ENCODE peak calls at places on chromosomes 5 and 9, in eight cellular contexts. One of them, this sample, is unnamed.

GRCh38 chr5:138696501-138696900 is 56.7 kb upstream of the CTNNA1 start:
- DNase-seq in omental fat pad: no peak
- DNase-seq in IMR-90: peak; percentile 94
- DNase-seq in iris pigment epithelial cell: peak; percentile 81
- DNase-seq in NAMALWA: no peak
- DNase-seq in Kasumi-1: no peak
- DNase-seq in Peyer's patch: no peak
- DNase-seq in GM12878: no peak
- DNase-seq in this sample: no peak

GRCh38 chr5:181044093-181044599 is 4.1 kb downstream of the BTNL9 start:
- DNase-seq in omental fat pad: no peak
- DNase-seq in IMR-90: no peak
- DNase-seq in iris pigment epithelial cell: no peak
- DNase-seq in NAMALWA: no peak
- DNase-seq in Kasumi-1: no peak
- DNase-seq in Peyer's patch: no peak
- DNase-seq in GM12878: no peak
- DNase-seq in this sample: no peak

GRCh38 chr9:130924448-130924788 is 14.6 kb downstream of the FIBCD1 start:
- DNase-seq in omental fat pad: no peak
- DNase-seq in IMR-90: no peak
- DNase-seq in iris pigment epithelial cell: no peak
- DNase-seq in NAMALWA: no peak
- DNase-seq in Kasumi-1: no peak
- DNase-seq in Peyer's patch: no peak
- DNase-seq in GM12878: no peak
- DNase-seq in this sample: no peak

GRCh38 chr9:134216961-134217360 is 52.6 kb upstream of the RNU6ATAC start:
- DNase-seq in omental fat pad: no peak
- DNase-seq in IMR-90: no peak
- DNase-seq in iris pigment epithelial cell: no peak
- DNase-seq in NAMALWA: no peak
- DNase-seq in Kasumi-1: no peak
- DNase-seq in Peyer's patch: no peak
- DNase-seq in GM12878: no peak
- DNase-seq in this sample: no peak

GRCh38 chr9:129803679-129804065 is 688 bp downstream of the TOR1B start:
- DNase-seq in omental fat pad: no peak
- DNase-seq in IMR-90: no peak
- DNase-seq in iris pigment epithelial cell: peak; percentile 16
- DNase-seq in NAMALWA: peak; percentile 47
- DNase-seq in Kasumi-1: no peak
- DNase-seq in Peyer's patch: no peak
- DNase-seq in GM12878: no peak
- DNase-seq in this sample: no peak

GRCh38 chr9:114421147-114421546 is 33.4 kb upstream of the AKNA start:
- DNase-seq in omental fat pad: no peak
- DNase-seq in IMR-90: no peak
- DNase-seq in iris pigment epithelial cell: no peak
- DNase-seq in NAMALWA: no peak
- DNase-seq in Kasumi-1: no peak
- DNase-seq in Peyer's patch: no peak
- DNase-seq in GM12878: no peak
- DNase-seq in this sample: no peak

GRCh38 chr5:126363658-126364057 is 59.6 kb upstream of the GRAMD2B start:
- DNase-seq in omental fat pad: no peak
- DNase-seq in IMR-90: no peak
- DNase-seq in iris pigment epithelial cell: peak; percentile 63
- DNase-seq in NAMALWA: no peak
- DNase-seq in Kasumi-1: no peak
- DNase-seq in Peyer's patch: no peak
- DNase-seq in GM12878: no peak
- DNase-seq in this sample: no peak

GRCh38 chr9:25876248-25876647 is 198.0 kb upstream of the TUSC1 start:
- DNase-seq in omental fat pad: no peak
- DNase-seq in IMR-90: no peak
- DNase-seq in iris pigment epithelial cell: no peak
- DNase-seq in NAMALWA: no peak
- DNase-seq in Kasumi-1: no peak
- DNase-seq in Peyer's patch: no peak
- DNase-seq in GM12878: no peak
- DNase-seq in this sample: no peak

GRCh38 chr9:110578896-110579752 is at the start of gene SVEP1:
- DNase-seq in omental fat pad: no peak
- DNase-seq in IMR-90: peak; percentile 77
- DNase-seq in iris pigment epithelial cell: peak; percentile 81
- DNase-seq in NAMALWA: no peak
- DNase-seq in Kasumi-1: no peak
- DNase-seq in Peyer's patch: no peak
- DNase-seq in GM12878: no peak
- DNase-seq in this sample: peak; percentile 78

GRCh38 chr5:137560414-137560813 is 61.3 kb upstream of the SPOCK1 start:
- DNase-seq in omental fat pad: no peak
- DNase-seq in IMR-90: no peak
- DNase-seq in iris pigment epithelial cell: peak; percentile 23
- DNase-seq in NAMALWA: no peak
- DNase-seq in Kasumi-1: no peak
- DNase-seq in Peyer's patch: no peak
- DNase-seq in GM12878: no peak
- DNase-seq in this sample: no peak

GRCh38 chr5:11310158-11310557 is 549.1 kb upstream of the DAP start:
- DNase-seq in omental fat pad: no peak
- DNase-seq in IMR-90: no peak
- DNase-seq in iris pigment epithelial cell: no peak
- DNase-seq in NAMALWA: no peak
- DNase-seq in Kasumi-1: no peak
- DNase-seq in Peyer's patch: no peak
- DNase-seq in GM12878: no peak
- DNase-seq in this sample: no peak

GRCh38 chr9:100379862-100380261 is 27.1 kb upstream of the TEX10 start:
- DNase-seq in omental fat pad: no peak
- DNase-seq in IMR-90: peak; percentile 77
- DNase-seq in iris pigment epithelial cell: peak; percentile 89
- DNase-seq in NAMALWA: no peak
- DNase-seq in Kasumi-1: no peak
- DNase-seq in Peyer's patch: no peak
- DNase-seq in GM12878: no peak
- DNase-seq in this sample: no peak

GRCh38 chr5:74762599-74762998 is 4.3 kb downstream of the GFM2 start:
- DNase-seq in omental fat pad: no peak
- DNase-seq in IMR-90: peak; percentile 83
- DNase-seq in iris pigment epithelial cell: peak; percentile 79
- DNase-seq in NAMALWA: no peak
- DNase-seq in Kasumi-1: no peak
- DNase-seq in Peyer's patch: no peak
- DNase-seq in GM12878: no peak
- DNase-seq in this sample: no peak

GRCh38 chr5:136213919-136214493 is 21.0 kb upstream of the SMIM32 start:
- DNase-seq in omental fat pad: no peak
- DNase-seq in IMR-90: no peak
- DNase-seq in iris pigment epithelial cell: no peak
- DNase-seq in NAMALWA: no peak
- DNase-seq in Kasumi-1: no peak
- DNase-seq in Peyer's patch: no peak
- DNase-seq in GM12878: no peak
- DNase-seq in this sample: no peak

GRCh38 chr5:86917117-86917579 is 299.4 kb downstream of the COX7C start:
- DNase-seq in omental fat pad: no peak
- DNase-seq in IMR-90: peak; percentile 49
- DNase-seq in iris pigment epithelial cell: peak; percentile 30
- DNase-seq in NAMALWA: peak; percentile 4
- DNase-seq in Kasumi-1: peak; percentile 18
- DNase-seq in Peyer's patch: no peak
- DNase-seq in GM12878: no peak
- DNase-seq in this sample: no peak

GRCh38 chr5:32290922-32291321 is 21.8 kb downstream of the MTMR12 start:
- DNase-seq in omental fat pad: no peak
- DNase-seq in IMR-90: no peak
- DNase-seq in iris pigment epithelial cell: no peak
- DNase-seq in NAMALWA: peak; percentile 72
- DNase-seq in Kasumi-1: no peak
- DNase-seq in Peyer's patch: peak; percentile 54
- DNase-seq in GM12878: no peak
- DNase-seq in this sample: no peak

GRCh38 chr5:44614845-44615244 is 193.9 kb upstream of the MRPS30 start:
- DNase-seq in omental fat pad: no peak
- DNase-seq in IMR-90: no peak
- DNase-seq in iris pigment epithelial cell: no peak
- DNase-seq in NAMALWA: no peak
- DNase-seq in Kasumi-1: no peak
- DNase-seq in Peyer's patch: no peak
- DNase-seq in GM12878: no peak
- DNase-seq in this sample: no peak

GRCh38 chr9:114216081-114216480 is 60.7 kb downstream of the COL27A1 start:
- DNase-seq in omental fat pad: no peak
- DNase-seq in IMR-90: peak; percentile 45
- DNase-seq in iris pigment epithelial cell: peak; percentile 35
- DNase-seq in NAMALWA: no peak
- DNase-seq in Kasumi-1: no peak
- DNase-seq in Peyer's patch: no peak
- DNase-seq in GM12878: no peak
- DNase-seq in this sample: no peak

GRCh38 chr9:18421391-18421790 is 52.6 kb upstream of the ADAMTSL1 start:
- DNase-seq in omental fat pad: no peak
- DNase-seq in IMR-90: no peak
- DNase-seq in iris pigment epithelial cell: no peak
- DNase-seq in NAMALWA: no peak
- DNase-seq in Kasumi-1: no peak
- DNase-seq in Peyer's patch: no peak
- DNase-seq in GM12878: no peak
- DNase-seq in this sample: no peak

GRCh38 chr9:87801013-87801412 is 75.1 kb downstream of the CTSL start:
- DNase-seq in omental fat pad: no peak
- DNase-seq in IMR-90: no peak
- DNase-seq in iris pigment epithelial cell: no peak
- DNase-seq in NAMALWA: no peak
- DNase-seq in Kasumi-1: no peak
- DNase-seq in Peyer's patch: no peak
- DNase-seq in GM12878: no peak
- DNase-seq in this sample: no peak

GRCh38 chr5:132238169-132238744 is 10.6 kb upstream of the P4HA2 start:
- DNase-seq in omental fat pad: peak; percentile 96
- DNase-seq in IMR-90: peak; percentile 68
- DNase-seq in iris pigment epithelial cell: peak; percentile 67
- DNase-seq in NAMALWA: peak; percentile 88
- DNase-seq in Kasumi-1: peak; percentile 60
- DNase-seq in Peyer's patch: peak; percentile 75
- DNase-seq in GM12878: peak; percentile 32
- DNase-seq in this sample: no peak

GRCh38 chr9:119368681-119369581 is at the start of gene BRINP1:
- DNase-seq in omental fat pad: no peak
- DNase-seq in IMR-90: no peak
- DNase-seq in iris pigment epithelial cell: peak; percentile 75
- DNase-seq in NAMALWA: no peak
- DNase-seq in Kasumi-1: no peak
- DNase-seq in Peyer's patch: no peak
- DNase-seq in GM12878: no peak
- DNase-seq in this sample: peak; percentile 64

GRCh38 chr9:94915476-94916450 is 189.3 kb downstream of the AOPEP start:
- DNase-seq in omental fat pad: no peak
- DNase-seq in IMR-90: no peak
- DNase-seq in iris pigment epithelial cell: no peak
- DNase-seq in NAMALWA: no peak
- DNase-seq in Kasumi-1: no peak
- DNase-seq in Peyer's patch: no peak
- DNase-seq in GM12878: no peak
- DNase-seq in this sample: no peak

GRCh38 chr5:140546851-140547507 is 483 bp upstream of the EIF4EBP3 start:
- DNase-seq in omental fat pad: no peak
- DNase-seq in IMR-90: no peak
- DNase-seq in iris pigment epithelial cell: no peak
- DNase-seq in NAMALWA: no peak
- DNase-seq in Kasumi-1: no peak
- DNase-seq in Peyer's patch: no peak
- DNase-seq in GM12878: no peak
- DNase-seq in this sample: no peak

GRCh38 chr9:98455256-98455956 is 200.0 kb upstream of the TBC1D2 start:
- DNase-seq in omental fat pad: no peak
- DNase-seq in IMR-90: no peak
- DNase-seq in iris pigment epithelial cell: no peak
- DNase-seq in NAMALWA: no peak
- DNase-seq in Kasumi-1: no peak
- DNase-seq in Peyer's patch: no peak
- DNase-seq in GM12878: no peak
- DNase-seq in this sample: no peak

GRCh38 chr9:20815923-20816703 is 132.1 kb downstream of the FOCAD start:
- DNase-seq in omental fat pad: no peak
- DNase-seq in IMR-90: no peak
- DNase-seq in iris pigment epithelial cell: no peak
- DNase-seq in NAMALWA: no peak
- DNase-seq in Kasumi-1: no peak
- DNase-seq in Peyer's patch: no peak
- DNase-seq in GM12878: no peak
- DNase-seq in this sample: no peak

GRCh38 chr5:134075102-134075501 is 39.4 kb upstream of the TCF7 start:
- DNase-seq in omental fat pad: no peak
- DNase-seq in IMR-90: no peak
- DNase-seq in iris pigment epithelial cell: no peak
- DNase-seq in NAMALWA: no peak
- DNase-seq in Kasumi-1: no peak
- DNase-seq in Peyer's patch: no peak
- DNase-seq in GM12878: no peak
- DNase-seq in this sample: no peak

GRCh38 chr5:169650701-169651331 is 13.7 kb downstream of the DOCK2 start:
- DNase-seq in omental fat pad: no peak
- DNase-seq in IMR-90: peak; percentile 91
- DNase-seq in iris pigment epithelial cell: peak; percentile 92
- DNase-seq in NAMALWA: no peak
- DNase-seq in Kasumi-1: peak; percentile 46
- DNase-seq in Peyer's patch: no peak
- DNase-seq in GM12878: peak; percentile 76
- DNase-seq in this sample: no peak